ENCODE peak calls at places on chromosome 19, in six cellular contexts. C is type B pancreatic cell, K is Calu3, I is AG10803, Q is Peyer's patch, P is left ventricle myocardium inferior. A is an unnamed sample.

GRCh38 chr19:17931532-17932191 is 1.2 kb upstream of the CCDC124 start:
- DNase-seq in Q (no peak), K (no peak), C (no peak), I (no peak), P (no peak), A (peak)

GRCh38 chr19:31578326-31578725 is 229.1 kb upstream of the TSHZ3 start:
- DNase-seq in Q (no peak), C (no peak), P (no peak), K (no peak), I (no peak), A (no peak)

GRCh38 chr19:40263440-40264313 is 21.5 kb downstream of the AKT2 start:
- DNase-seq in C (no peak), P (no peak), I (no peak), Q (no peak), K (no peak), A (no peak)

GRCh38 chr19:35671818-35672217 is 5.5 kb downstream of the UPK1A start:
- DNase-seq in C (no peak), P (no peak), K (no peak), I (no peak), Q (no peak), A (no peak)

GRCh38 chr19:16022681-16023557 is 53.4 kb upstream of the TPM4 start:
- DNase-seq in K (no peak), P (no peak), Q (no peak), I (no peak), C (no peak), A (no peak)

GRCh38 chr19:48508729-48509310 is 2.8 kb downstream of the LMTK3 start:
- DNase-seq in P (no peak), Q (no peak), K (no peak), C (no peak), I (no peak), A (no peak)

GRCh38 chr19:47005873-47006272 is 13.8 kb upstream of the NPAS1 start:
- DNase-seq in P (no peak), C (no peak), K (peak), Q (no peak), I (no peak), A (no peak)

GRCh38 chr19:916645-917322 is 349 bp upstream of the KISS1R start:
- DNase-seq in C (peak), Q (no peak), K (no peak), I (no peak), P (no peak), A (no peak)

GRCh38 chr19:52897149-52897935 is at the start of gene ZNF320:
- DNase-seq in Q (peak), P (peak), C (peak), K (peak), I (peak), A (peak)

GRCh38 chr19:54035215-54036178 is 28.2 kb downstream of the VSTM1 start:
- DNase-seq in K (no peak), Q (no peak), C (no peak), P (no peak), I (peak), A (no peak)

GRCh38 chr19:5799247-5800241 is 5.3 kb upstream of the NRTN start:
- DNase-seq in K (no peak), Q (no peak), C (no peak), I (no peak), P (peak), A (no peak)

GRCh38 chr19:31389874-31390273 is 40.6 kb upstream of the TSHZ3 start:
- DNase-seq in C (no peak), Q (no peak), I (no peak), K (no peak), P (no peak), A (no peak)

GRCh38 chr19:38946229-38947010 is 15.7 kb downstream of the MRPS12 start:
- DNase-seq in Q (no peak), P (no peak), C (no peak), I (no peak), K (no peak), A (no peak)

GRCh38 chr19:51783373-51783772 is 11.6 kb upstream of the FPR3 start:
- DNase-seq in Q (no peak), K (peak), C (no peak), I (peak), P (no peak), A (no peak)

GRCh38 chr19:46478356-46478986 is 7.1 kb upstream of the PNMA8A start:
- DNase-seq in P (no peak), C (no peak), I (peak), K (no peak), Q (no peak), A (peak)

GRCh38 chr19:58305932-58306323 is 751 bp downstream of the ERVK3-1 start:
- DNase-seq in P (no peak), I (no peak), C (no peak), K (peak), Q (peak), A (no peak)

GRCh38 chr19:5458420-5458819 is 3.2 kb downstream of the ZNRF4 start:
- DNase-seq in K (no peak), C (no peak), Q (no peak), I (no peak), P (no peak), A (no peak)

GRCh38 chr19:35253316-35254286 is 4.8 kb downstream of the LSR start:
- DNase-seq in K (no peak), I (no peak), C (peak), Q (peak), P (no peak), A (no peak)

GRCh38 chr19:47267350-47267759 is 7.3 kb upstream of the INAFM1 start:
- DNase-seq in I (peak), C (no peak), P (no peak), Q (no peak), K (no peak), A (no peak)

GRCh38 chr19:41895745-41896580 is 13.0 kb downstream of the ARHGEF1 start:
- DNase-seq in P (no peak), Q (no peak), C (no peak), K (no peak), I (no peak), A (no peak)

GRCh38 chr19:15836595-15837398 is 21.3 kb upstream of the OR10H1 start:
- DNase-seq in Q (peak), I (peak), C (no peak), P (peak), K (peak), A (no peak)

GRCh38 chr19:883661-884211 is 9.3 kb downstream of the MED16 start:
- DNase-seq in P (no peak), Q (no peak), C (no peak), K (peak), I (no peak), A (no peak)

GRCh38 chr19:33471111-33471996 is 50.2 kb downstream of the PEPD start:
- DNase-seq in K (no peak), C (no peak), I (no peak), P (no peak), Q (no peak), A (no peak)

GRCh38 chr19:32404939-32405430 is 585 bp upstream of the DPY19L3 start:
- DNase-seq in C (peak), K (peak), Q (peak), P (peak), I (peak), A (peak)

GRCh38 chr19:17145546-17146497 is 69.3 kb upstream of the USE1 start:
- DNase-seq in K (no peak), Q (no peak), C (no peak), I (no peak), P (no peak), A (no peak)

GRCh38 chr19:42279902-42280760 is 11.1 kb downstream of the CIC start:
- DNase-seq in K (peak), I (peak), Q (peak), C (peak), P (peak), A (peak)

GRCh38 chr19:33152178-33152577 is 20.3 kb downstream of the WDR88 start:
- DNase-seq in C (no peak), I (no peak), K (no peak), Q (no peak), P (no peak), A (no peak)

GRCh38 chr19:14096272-14096992 is 5.9 kb upstream of the SAMD1 start:
- DNase-seq in Q (no peak), I (no peak), K (no peak), C (no peak), P (no peak), A (no peak)

GRCh38 chr19:14101003-14101545 is 10.5 kb upstream of the SAMD1 start:
- DNase-seq in Q (no peak), I (no peak), C (no peak), P (no peak), K (no peak), A (no peak)

GRCh38 chr19:14093117-14093784 is 2.7 kb upstream of the SAMD1 start:
- DNase-seq in P (no peak), C (no peak), K (no peak), Q (no peak), I (no peak), A (no peak)

GRCh38 chr19:14094854-14095253 is 4.3 kb upstream of the SAMD1 start:
- DNase-seq in Q (no peak), C (no peak), K (no peak), P (no peak), I (no peak), A (no peak)

DNA sequence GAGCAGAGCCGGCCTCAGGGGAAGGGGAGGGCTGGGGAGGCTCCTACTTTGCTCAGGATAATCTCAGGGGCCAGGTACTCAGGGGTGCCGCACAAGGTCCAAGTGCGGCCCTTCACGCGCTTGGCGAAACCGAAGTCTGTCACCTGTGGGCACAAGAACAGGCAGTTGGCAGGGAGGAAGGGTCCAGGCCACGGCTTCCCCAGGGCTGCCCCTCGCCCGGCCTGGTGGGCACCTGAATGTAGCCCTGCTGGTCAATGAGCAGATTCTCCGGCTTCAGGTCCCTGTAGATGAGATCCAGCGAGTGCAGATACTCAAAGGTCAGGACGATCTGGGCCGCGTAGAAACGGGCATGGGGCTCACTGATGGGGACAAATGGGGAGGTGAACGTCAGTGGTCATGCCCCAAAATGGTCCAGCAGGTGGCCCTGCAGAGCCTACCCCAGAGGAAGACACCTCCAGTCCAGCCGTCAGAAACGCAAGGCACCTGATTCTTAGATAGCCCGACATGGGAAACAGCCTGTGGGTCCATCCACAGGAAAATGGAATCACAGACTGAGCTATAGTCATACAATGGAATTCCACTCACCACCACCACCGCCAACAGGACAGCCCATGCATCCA is 7.1 kb upstream of the SAMD1 start:
- DNase-seq in I (no peak), K (no peak), Q (no peak), P (no peak), C (no peak), A (no peak)
- TF ChIP-seq CTCF in I (no peak), K (no peak), Q (peak), P (peak), C (peak), A (no peak)

DNA sequence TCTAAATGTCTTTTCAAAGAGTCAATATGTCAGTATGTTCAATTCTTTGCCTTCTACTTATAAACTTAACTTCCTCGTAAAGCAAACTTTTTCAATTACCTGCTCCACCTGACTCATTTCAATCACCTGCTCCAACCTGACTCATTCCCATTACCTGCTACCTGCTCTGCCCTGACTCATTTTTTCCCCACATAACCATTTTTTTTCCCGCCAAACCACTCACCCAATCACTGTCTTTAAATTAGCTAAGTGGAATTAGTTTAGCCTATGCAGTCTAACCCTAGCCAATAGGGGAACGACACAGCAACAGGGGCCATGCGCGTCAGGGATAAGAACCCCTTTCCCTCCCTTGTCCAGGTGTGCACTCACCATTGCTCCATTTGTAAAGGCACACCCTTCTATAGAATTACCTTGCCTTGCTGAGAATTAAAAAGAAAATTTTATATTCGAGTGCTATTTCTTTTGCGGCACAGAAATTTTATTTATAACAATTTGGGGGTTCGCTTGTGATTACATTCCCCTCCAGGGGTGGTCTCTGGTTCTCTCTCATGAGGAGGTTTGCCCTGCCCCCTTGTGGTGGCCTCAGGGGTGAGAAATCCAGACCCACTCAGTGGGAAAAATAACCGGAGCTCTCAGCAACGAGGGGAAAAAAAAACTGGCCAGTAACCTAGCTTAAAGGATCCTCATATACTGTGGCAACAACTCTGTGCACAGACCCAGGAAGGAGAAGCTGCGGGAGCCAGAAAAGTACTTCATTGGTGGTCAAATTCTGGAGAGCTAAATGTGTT is 193.1 kb downstream of the ZNF486 start:
- DNase-seq in K (no peak), C (no peak), I (no peak), P (no peak), Q (no peak), A (no peak)
- TF ChIP-seq CTCF in K (no peak), C (peak), I (no peak), P (peak), Q (no peak), A (no peak)

GRCh38 chr19:11735375-11735774 is 3.4 kb downstream of the ZNF823 start:
- DNase-seq in Q (no peak), K (no peak), C (no peak), P (no peak), I (no peak), A (no peak)

GRCh38 chr19:11736696-11737095 is 2.0 kb downstream of the ZNF823 start:
- DNase-seq in P (peak), C (no peak), K (no peak), Q (peak), I (peak), A (no peak)

GRCh38 chr19:11738746-11739620 is at the start of gene ZNF823:
- DNase-seq in C (peak), P (peak), Q (peak), K (peak), I (peak), A (peak)

GRCh38 chr19:11737964-11738745 is 591 bp downstream of the ZNF823 start:
- DNase-seq in C (peak), P (peak), I (peak), K (peak), Q (peak), A (peak)
- TF ChIP-seq CTCF in C (no peak), P (peak), I (no peak), K (no peak), Q (peak), A (no peak)

GRCh38 chr19:43934985-43935708 is at the start of gene ZNF45:
- DNase-seq in K (peak), Q (peak), I (peak), P (peak), C (peak), A (peak)
- TF ChIP-seq CTCF in K (no peak), Q (no peak), I (no peak), P (no peak), C (no peak), A (no peak)

GRCh38 chr19:50624949-50625600 is 14.6 kb downstream of the SYT3 start:
- DNase-seq in Q (no peak), I (no peak), P (no peak), K (no peak), C (no peak), A (no peak)

GRCh38 chr19:50626011-50626410 is 13.7 kb downstream of the SYT3 start:
- DNase-seq in P (no peak), Q (no peak), C (no peak), K (no peak), I (no peak), A (no peak)

GRCh38 chr19:50628146-50628545 is 11.5 kb downstream of the SYT3 start:
- DNase-seq in K (no peak), P (no peak), C (no peak), I (no peak), Q (no peak), A (no peak)

GRCh38 chr19:50628551-50628950 is 11.1 kb downstream of the SYT3 start:
- DNase-seq in I (no peak), K (no peak), P (no peak), C (no peak), Q (no peak), A (no peak)

DNA sequence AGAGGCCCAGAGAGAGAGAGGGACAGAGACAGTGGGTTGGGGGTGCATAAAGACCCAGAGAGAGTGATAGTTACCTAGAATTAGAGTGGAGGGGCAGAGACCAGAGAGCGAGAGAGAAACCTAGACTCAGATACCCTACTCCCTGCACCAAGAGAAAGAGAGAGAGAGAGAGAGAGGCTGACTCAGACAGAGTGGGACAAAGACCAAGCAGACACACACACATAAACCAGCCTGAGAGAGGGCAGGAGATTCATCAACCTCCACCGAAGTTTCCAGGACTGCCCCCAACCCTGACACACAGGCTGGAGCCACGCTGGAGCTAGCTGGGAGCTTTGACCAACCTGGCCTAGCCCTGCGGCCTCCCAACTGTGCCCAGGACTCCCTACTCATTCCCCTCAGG is 12.9 kb downstream of the SYT3 start:
- DNase-seq in K (no peak), C (no peak), Q (no peak), P (no peak), I (no peak), A (no peak)
- TF ChIP-seq CTCF in K (no peak), C (no peak), Q (no peak), P (no peak), I (no peak), A (no peak)

GRCh38 chr19:2207008-2207407 is 29.1 kb downstream of the PLEKHJ1 start:
- DNase-seq in C (no peak), I (no peak), K (no peak), P (no peak), Q (no peak), A (no peak)

GRCh38 chr19:2210206-2210605 is 25.9 kb downstream of the PLEKHJ1 start:
- DNase-seq in C (no peak), P (no peak), K (no peak), Q (no peak), I (no peak), A (no peak)

GRCh38 chr19:2209408-2209807 is 26.7 kb downstream of the PLEKHJ1 start:
- DNase-seq in C (no peak), P (no peak), Q (no peak), K (no peak), I (no peak), A (no peak)

GRCh38 chr19:2208975-2209374 is 27.2 kb downstream of the PLEKHJ1 start:
- DNase-seq in Q (no peak), C (no peak), I (no peak), P (peak), K (no peak), A (no peak)

GRCh38 chr19:2207991-2208860 is 27.9 kb downstream of the PLEKHJ1 start:
- DNase-seq in C (no peak), K (no peak), Q (peak), I (peak), P (peak), A (peak)
- TF ChIP-seq CTCF in C (no peak), K (no peak), Q (peak), I (peak), P (peak), A (no peak)

GRCh38 chr19:11155373-11156120 is at the start of gene SPC24:
- DNase-seq in P (peak), C (peak), Q (peak), I (peak), K (peak), A (peak)
- TF ChIP-seq CTCF in P (no peak), C (no peak), Q (no peak), I (no peak), K (no peak), A (no peak)

DNA sequence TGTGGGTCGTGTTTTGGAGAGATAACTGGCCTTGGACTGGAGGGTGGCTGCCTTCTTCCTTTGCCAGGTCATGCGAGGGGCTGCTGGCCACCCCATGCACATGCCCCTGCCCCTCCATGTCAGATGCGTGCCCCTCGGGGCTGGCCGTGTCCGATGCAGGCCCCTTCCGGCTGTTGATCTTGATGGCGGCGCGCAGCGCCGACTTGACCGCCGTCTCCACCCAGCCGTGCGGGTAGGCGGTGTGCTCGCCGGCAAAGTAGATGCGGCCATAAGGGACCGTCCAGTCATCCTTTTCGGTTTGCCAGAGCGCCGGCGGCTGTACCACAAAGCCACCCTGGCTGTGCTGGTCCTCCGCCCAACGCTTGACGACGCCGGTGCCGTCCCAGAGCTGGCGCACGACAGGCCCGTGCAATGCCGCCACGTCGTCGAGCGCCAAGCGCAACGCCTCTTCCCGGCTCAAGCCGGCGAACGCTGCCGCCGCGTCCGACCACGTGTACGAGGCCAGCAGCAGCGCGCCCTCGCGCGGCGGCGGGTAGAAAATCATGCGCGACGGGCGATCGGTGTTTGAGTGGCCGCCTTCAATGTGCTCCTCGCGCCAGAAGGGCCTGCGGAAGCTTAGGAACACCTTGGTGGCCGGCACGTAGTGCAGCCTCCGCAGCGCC is 6.9 kb downstream of the IL4I1 start:
- DNase-seq in Q (peak), P (peak), K (no peak), I (peak), C (no peak), A (peak)
- TF ChIP-seq CTCF in Q (peak), P (peak), K (no peak), I (peak), C (peak), A (peak)

DNA sequence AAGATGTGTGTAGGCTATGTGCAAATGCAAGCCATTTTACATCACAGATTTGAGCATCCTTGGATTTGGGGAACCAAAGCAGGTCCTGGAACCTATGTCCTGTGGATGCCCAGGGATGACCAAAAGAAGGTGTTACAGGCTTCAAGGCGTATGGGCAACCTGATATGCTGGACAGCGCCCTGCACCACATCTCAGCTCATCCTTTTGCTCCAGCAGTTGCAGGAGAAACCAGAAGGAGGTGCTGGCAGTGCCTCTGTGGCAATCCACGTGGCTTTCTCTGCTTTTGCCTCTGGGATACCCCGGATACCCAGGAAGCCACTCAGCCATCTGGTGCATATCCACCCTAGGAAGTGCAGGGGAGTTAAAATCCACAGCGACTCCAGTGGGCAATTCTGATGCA is 110.3 kb upstream of the VSTM2B start:
- DNase-seq in I (no peak), Q (no peak), P (no peak), K (no peak), C (no peak), A (no peak)
- TF ChIP-seq CTCF in I (no peak), Q (no peak), P (no peak), K (no peak), C (no peak), A (no peak)

GRCh38 chr19:56547535-56547934 is 8.8 kb downstream of the ZFP28 start:
- DNase-seq in C (no peak), Q (no peak), K (no peak), P (no peak), I (no peak), A (no peak)
- TF ChIP-seq CTCF in C (no peak), Q (no peak), K (no peak), P (no peak), I (no peak), A (no peak)

A was measured in nephron progenitor cell.